ENCODE peak calls at places on chromosome 20, in eight cellular contexts. J is ovary, U is suprapubic skin, T is SK-N-SH, V is transverse colon, N is K562, P is tibial nerve, D is A549. G is an unnamed sample.

GRCh38 chr20:39110819-39111136 is 148.6 kb downstream of the DHX35 start:
- DNase-seq in J (no peak), U (no peak), T (no peak), V (no peak), N (no peak), P (no peak), D (no peak), G (no peak)

GRCh38 chr20:47963022-47963421 is 177.7 kb upstream of the SULF2 start:
- DNase-seq in J (no peak), U (no peak), T (peak; percentile 80), V (no peak), N (no peak), P (no peak), D (no peak), G (no peak)

GRCh38 chr20:14235355-14235754 is 102.1 kb downstream of the FLRT3 start:
- DNase-seq in J (no peak), U (no peak), T (no peak), V (no peak), N (no peak), P (no peak), D (no peak), G (no peak)

GRCh38 chr20:48139262-48140041 is 354.2 kb upstream of the SULF2 start:
- DNase-seq in J (no peak), U (no peak), T (no peak), V (no peak), N (no peak), P (no peak), D (no peak), G (no peak)

GRCh38 chr20:20396794-20397193 is 28.9 kb downstream of the INSM1 start:
- DNase-seq in J (no peak), U (no peak), T (no peak), V (no peak), N (no peak), P (no peak), D (no peak), G (no peak)

GRCh38 chr20:6034134-6034969 is 19.5 kb downstream of the LRRN4 start:
- DNase-seq in J (no peak), U (no peak), T (no peak), V (no peak), N (no peak), P (no peak), D (no peak), G (no peak)

GRCh38 chr20:945841-946240 is 29.7 kb upstream of the ANGPT4 start:
- DNase-seq in J (no peak), U (no peak), T (no peak), V (no peak), N (no peak), P (no peak), D (no peak), G (no peak)

GRCh38 chr20:46458891-46459750 is 52.7 kb upstream of the ELMO2 start:
- DNase-seq in J (no peak), U (no peak), T (peak; percentile 84), V (peak; percentile 70), N (peak; percentile 22), P (no peak), D (no peak), G (no peak)

GRCh38 chr20:63686094-63686491 is 10.4 kb upstream of the TNFRSF6B start:
- DNase-seq in J (no peak), U (no peak), T (no peak), V (no peak), N (no peak), P (no peak), D (no peak), G (no peak)

GRCh38 chr20:63688234-63689045 is 8.0 kb upstream of the TNFRSF6B start:
- DNase-seq in J (no peak), U (no peak), T (no peak), V (no peak), N (no peak), P (no peak), D (no peak), G (no peak)

GRCh38 chr20:63685269-63686026 is 11.0 kb upstream of the TNFRSF6B start:
- DNase-seq in J (no peak), U (no peak), T (no peak), V (no peak), N (no peak), P (no peak), D (no peak), G (no peak)

GRCh38 chr20:63687419-63688233 is 8.8 kb upstream of the TNFRSF6B start:
- DNase-seq in J (no peak), U (no peak), T (no peak), V (no peak), N (no peak), P (no peak), D (no peak), G (no peak)

DNA sequence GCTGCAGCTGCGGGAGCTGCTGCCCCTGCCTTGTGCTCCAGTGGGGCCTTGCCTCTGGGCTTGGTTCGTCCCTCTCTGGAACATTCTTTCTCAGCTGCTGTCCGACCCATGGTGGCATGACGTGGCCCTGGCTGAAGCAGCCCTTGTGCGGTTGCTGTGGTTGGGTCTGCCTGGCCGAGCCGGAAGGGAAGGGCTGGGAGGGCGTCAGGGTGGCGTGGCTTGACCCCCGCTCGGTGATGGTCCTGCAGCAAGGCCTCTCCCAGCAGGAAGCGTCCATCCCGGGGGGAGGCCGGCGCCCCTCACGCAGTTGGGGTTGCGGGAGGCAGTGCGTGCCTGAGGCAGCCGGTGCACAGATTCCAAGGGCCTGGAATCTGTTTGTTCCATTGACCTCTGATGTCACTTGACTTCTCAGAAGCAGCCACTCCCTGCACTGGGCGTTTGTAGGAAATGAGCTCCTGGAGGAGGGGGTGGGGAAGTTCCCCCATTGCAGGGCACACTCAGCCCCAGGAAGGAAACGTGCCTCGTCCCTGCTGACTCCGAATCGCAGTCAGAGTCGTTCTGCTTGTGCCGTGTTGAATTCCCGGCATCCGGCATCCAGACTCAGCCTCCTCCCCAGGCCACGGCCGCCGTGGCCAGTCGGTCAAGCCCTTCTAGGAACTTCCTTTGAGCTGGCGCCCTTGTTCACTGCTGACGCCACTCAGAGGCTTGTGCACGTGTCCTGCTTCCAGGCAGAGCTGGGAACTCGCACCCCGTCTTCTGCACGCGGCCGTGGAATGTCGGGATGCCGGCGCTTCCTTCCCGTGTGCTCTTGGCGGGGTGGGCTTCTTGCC is 9.7 kb upstream of the TNFRSF6B start:
- DNase-seq in J (peak; percentile 55), U (peak; percentile 87), T (no peak), V (peak; percentile 78), N (no peak), P (peak; percentile 59), D (no peak), G (peak; percentile 95)
- TF ChIP-seq EP300 in J (peak; percentile 65), U (no peak), T (no peak), V (peak; percentile 87), N (no peak), P (peak; percentile 91), D (no peak), G (peak; percentile 81)

DNA sequence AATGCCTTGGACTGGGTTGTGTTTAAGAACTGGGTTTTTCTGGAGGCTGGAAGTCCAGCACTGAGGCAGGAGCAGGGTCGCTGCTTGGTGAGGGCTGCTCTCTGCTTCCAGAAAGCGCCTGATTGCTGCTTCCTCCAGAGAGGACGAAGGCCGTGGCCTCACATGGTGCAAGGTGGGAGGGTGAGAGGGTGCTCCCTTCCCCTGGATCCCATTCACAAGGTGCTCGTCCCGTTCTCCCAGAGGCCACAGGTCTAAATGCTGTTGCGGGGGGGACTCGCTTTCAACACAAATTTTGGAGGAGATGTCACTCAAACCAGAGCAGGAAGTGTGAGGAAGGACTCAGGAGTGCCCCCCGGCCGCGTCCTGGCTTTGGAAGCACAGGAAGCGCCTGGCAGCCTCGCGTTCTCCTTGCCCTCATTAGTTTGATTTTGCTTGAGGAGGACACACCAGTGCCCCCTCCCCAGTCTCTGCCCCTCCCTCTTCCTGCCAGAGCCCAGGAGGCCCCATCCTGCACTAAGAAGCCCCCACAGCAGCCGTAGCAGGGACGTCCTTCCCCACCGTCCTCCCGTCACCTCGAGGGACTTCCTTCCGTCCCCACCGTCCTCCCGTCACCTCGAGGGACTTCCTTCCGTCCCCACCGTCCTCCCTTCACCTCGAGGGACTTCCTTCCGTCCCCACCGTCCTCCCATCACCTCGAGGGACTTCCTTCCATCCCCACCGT is 7.7 kb upstream of the NKAIN4 start:
- DNase-seq in J (no peak), U (no peak), T (no peak), V (no peak), N (no peak), P (no peak), D (no peak), G (no peak)
- H3K27ac ChIP-seq in J (no peak overlapping the region), U (no peak overlapping the region), T (no peak overlapping the region), V (no peak overlapping the region), N (no peak overlapping the region), P (no peak overlapping the region), D (peak overlapping the region; percentile 53), G (no peak overlapping the region)

DNA sequence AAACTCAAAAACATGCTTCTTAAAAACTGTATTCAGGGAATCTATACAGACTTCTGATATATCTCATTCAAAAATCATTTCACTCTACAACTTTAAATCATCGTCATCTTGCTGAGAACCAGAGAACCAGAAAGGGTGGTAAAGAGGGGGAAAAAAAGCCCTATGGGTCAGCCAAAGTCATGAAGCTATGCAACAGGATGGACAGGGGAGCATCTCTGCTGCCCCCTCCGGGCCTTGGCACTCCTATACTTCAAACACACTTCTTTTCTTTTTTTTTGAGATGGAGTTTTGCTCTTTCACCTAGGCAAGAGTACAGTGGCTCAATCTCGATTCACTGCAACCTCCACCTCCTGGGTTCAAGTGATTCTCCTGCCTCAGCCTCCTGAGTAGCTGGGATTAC is 73.5 kb upstream of the NFATC2 start:
- DNase-seq in J (no peak), U (no peak), T (no peak), V (no peak), N (no peak), P (no peak), D (peak; percentile 28), G (no peak)
- H3K4me1 ChIP-seq in J (peaks cover 3% of the 10 kb centered on the region), U (no peaks in the 10 kb centered on the region), T (no peaks in the 10 kb centered on the region), V (no peaks in the 10 kb centered on the region), N (peaks cover 11% of the 10 kb centered on the region), P (no peaks in the 10 kb centered on the region), D (no peaks in the 10 kb centered on the region), G (no peaks in the 10 kb centered on the region)

GRCh38 chr20:25018425-25018824 is 25.9 kb upstream of the APMAP start:
- DNase-seq in J (no peak), U (peak; percentile 8), T (no peak), V (no peak), N (no peak), P (no peak), D (no peak), G (no peak)

GRCh38 chr20:25014816-25015215 is 22.3 kb upstream of the APMAP start:
- DNase-seq in J (no peak), U (peak; percentile 40), T (no peak), V (peak; percentile 37), N (no peak), P (no peak), D (no peak), G (no peak)

GRCh38 chr20:25017257-25017803 is 24.8 kb upstream of the APMAP start:
- DNase-seq in J (no peak), U (peak; percentile 79), T (no peak), V (peak; percentile 74), N (no peak), P (no peak), D (no peak), G (no peak)

GRCh38 chr20:25015986-25016385 is 23.4 kb upstream of the APMAP start:
- DNase-seq in J (no peak), U (peak; percentile 52), T (no peak), V (peak; percentile 19), N (no peak), P (no peak), D (no peak), G (no peak)

DNA sequence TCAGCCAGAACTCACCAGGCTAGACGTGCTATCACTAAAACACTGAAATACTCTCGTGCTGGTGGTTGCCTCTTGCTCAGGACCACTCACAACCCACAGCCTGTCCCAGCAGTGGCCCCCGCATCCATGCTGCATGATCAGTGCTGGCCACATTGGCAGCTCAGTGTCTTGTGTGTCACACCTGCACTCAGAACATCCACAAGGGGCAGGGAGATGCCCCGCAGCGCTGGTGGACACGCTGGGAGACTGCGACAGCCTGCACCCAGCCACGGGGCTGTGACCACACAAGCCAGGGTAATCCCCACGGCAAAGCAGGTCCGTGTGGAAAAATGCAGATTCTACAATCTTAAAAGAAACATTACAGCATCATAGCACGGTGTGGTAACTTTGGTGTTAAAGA is 23.9 kb upstream of the APMAP start:
- DNase-seq in J (no peak), U (peak; percentile 57), T (no peak), V (peak; percentile 6), N (no peak), P (no peak), D (no peak), G (no peak)
- TF ChIP-seq EP300 in J (no peak), U (no peak), T (no peak), V (no peak), N (no peak), P (no peak), D (no peak), G (no peak)

G was measured in esophagus muscularis mucosa.